ENCODE peak calls at places on chromosomes 11 and 22, in seven cellular contexts. U, Y, M, C, L, B and I are unnamed samples.

GRCh38 chr11:15672822-15673221 is 558.1 kb downstream of the INSC start:
- DNase-seq in U (no peak), Y (no peak), M (no peak), C (no peak), L (no peak), B (no peak), I (no peak)

GRCh38 chr11:70251583-70252285 is 18.8 kb upstream of the PPFIA1 start:
- DNase-seq in U (no peak), Y (no peak), M (no peak), C (no peak), L (no peak), B (no peak), I (no peak)

GRCh38 chr11:125902315-125902926 is 585 bp downstream of the PUS3 start:
- DNase-seq in U (no peak), Y (no peak), M (no peak), C (no peak), L (no peak), B (no peak), I (no peak)

GRCh38 chr11:101860694-101861371 is 54.0 kb upstream of the CEP126 start:
- DNase-seq in U (peak; percentile 68), Y (peak; percentile 82), M (no peak), C (peak; percentile 73), L (peak; percentile 28), B (peak; percentile 65), I (peak; percentile 14)

GRCh38 chr22:19688301-19689290 is 25.7 kb upstream of the SEPTIN5 start:
- DNase-seq in U (no peak), Y (no peak), M (no peak), C (no peak), L (no peak), B (no peak), I (no peak)

GRCh38 chr11:26127336-26127735 is 204.6 kb upstream of the ANO3 start:
- DNase-seq in U (no peak), Y (no peak), M (no peak), C (no peak), L (no peak), B (no peak), I (no peak)

GRCh38 chr11:62120001-62120400 is 3.8 kb upstream of the INCENP start:
- DNase-seq in U (no peak), Y (no peak), M (no peak), C (no peak), L (no peak), B (no peak), I (no peak)

GRCh38 chr11:31958086-31958735 is 132.7 kb upstream of the RCN1 start:
- DNase-seq in U (peak; percentile 59), Y (peak; percentile 52), M (peak; percentile 75), C (no peak), L (peak; percentile 76), B (peak; percentile 35), I (peak; percentile 46)

GRCh38 chr22:27032121-27032761 is 374.9 kb downstream of the MIAT start:
- DNase-seq in U (no peak), Y (no peak), M (no peak), C (no peak), L (peak; percentile 18), B (no peak), I (no peak)

GRCh38 chr11:43992834-43993637 is 50.6 kb downstream of the C11orf96 start:
- DNase-seq in U (no peak), Y (peak; percentile 64), M (peak; percentile 56), C (no peak), L (no peak), B (no peak), I (no peak)

GRCh38 chr22:40022536-40023225 is 27.9 kb downstream of the FAM83F start:
- DNase-seq in U (peak; percentile 96), Y (no peak), M (no peak), C (no peak), L (no peak), B (no peak), I (no peak)

GRCh38 chr11:2553198-2553597 is 108.4 kb downstream of the KCNQ1 start:
- DNase-seq in U (no peak), Y (no peak), M (no peak), C (no peak), L (no peak), B (no peak), I (no peak)

GRCh38 chr11:2555376-2555775 is 110.6 kb downstream of the KCNQ1 start:
- DNase-seq in U (no peak), Y (no peak), M (no peak), C (no peak), L (no peak), B (no peak), I (no peak)

GRCh38 chr11:2554338-2555240 is 109.8 kb downstream of the KCNQ1 start:
- DNase-seq in U (no peak), Y (no peak), M (peak; percentile 11), C (peak; percentile 20), L (no peak), B (no peak), I (no peak)

GRCh38 chr11:2552202-2552601 is 107.4 kb downstream of the KCNQ1 start:
- DNase-seq in U (no peak), Y (no peak), M (no peak), C (no peak), L (no peak), B (no peak), I (no peak)

GRCh38 chr11:2553886-2554285 is 109.1 kb downstream of the KCNQ1 start:
- DNase-seq in U (no peak), Y (no peak), M (no peak), C (peak; percentile 14), L (no peak), B (no peak), I (no peak)
- TF ChIP-seq CTCF in U (no peak), Y (no peak), M (no peak), C (no peak), L (no peak), B (no peak), I (no peak)

GRCh38 chr11:65558002-65558784 is at the start of gene LTBP3:
- DNase-seq in U (no peak), Y (peak; percentile 78), M (peak; percentile 87), C (peak; percentile 85), L (no peak), B (no peak), I (no peak)

GRCh38 chr11:65559535-65559934 is 1.4 kb upstream of the LTBP3 start:
- DNase-seq in U (no peak), Y (no peak), M (no peak), C (no peak), L (no peak), B (no peak), I (no peak)

GRCh38 chr11:65559951-65560537 is 1.9 kb upstream of the LTBP3 start:
- DNase-seq in U (peak; percentile 69), Y (peak; percentile 38), M (no peak), C (no peak), L (no peak), B (no peak), I (no peak)

GRCh38 chr11:65557280-65558001 is 718 bp downstream of the LTBP3 start:
- DNase-seq in U (no peak), Y (peak; percentile 26), M (no peak), C (no peak), L (no peak), B (no peak), I (no peak)

DNA sequence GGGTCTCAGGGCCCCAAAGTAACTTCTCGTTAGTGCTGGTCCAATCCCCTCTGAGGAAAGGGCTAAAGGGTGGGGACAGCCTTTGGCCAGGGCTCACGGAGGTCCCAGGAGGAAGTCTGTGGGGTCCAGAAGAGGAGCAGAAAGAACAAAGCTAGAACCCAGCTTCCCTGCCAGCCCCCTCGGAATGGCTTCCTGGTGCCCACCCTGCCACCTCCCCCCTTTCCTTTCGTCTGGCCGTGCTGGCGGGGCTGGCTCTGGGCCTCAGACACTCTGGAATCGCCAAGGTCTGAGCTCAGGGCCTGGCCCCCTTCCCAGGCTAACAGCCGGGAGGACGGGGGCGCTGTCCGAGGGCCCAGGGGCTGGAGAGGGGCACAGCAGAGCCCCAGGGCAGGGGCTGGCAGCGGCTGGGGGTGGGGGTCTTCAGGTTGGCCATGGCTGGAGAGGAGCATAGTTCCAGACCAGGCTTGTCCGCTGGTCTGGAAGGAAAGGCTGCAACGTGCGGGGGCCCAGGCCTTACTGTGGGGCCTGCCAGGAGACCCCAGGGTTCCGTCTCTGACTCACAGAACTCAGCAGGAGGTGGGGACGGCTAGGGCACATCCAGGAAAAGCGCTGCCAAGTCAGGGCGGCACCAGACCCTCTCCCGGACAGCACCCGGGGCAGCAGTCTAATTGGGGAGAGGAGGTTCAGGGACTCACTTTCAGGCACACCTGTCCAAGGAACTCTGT is 788 bp upstream of the LTBP3 start:
- DNase-seq in U (no peak), Y (peak; percentile 49), M (peak; percentile 76), C (no peak), L (no peak), B (no peak), I (no peak)
- TF ChIP-seq CTCF in U (no peak), Y (no peak), M (no peak), C (no peak), L (no peak), B (no peak), I (no peak)

GRCh38 chr11:66974724-66975402 is at the start of gene C11orf86:
- DNase-seq in U (no peak), Y (peak; percentile 38), M (no peak), C (peak; percentile 64), L (no peak), B (no peak), I (no peak)

GRCh38 chr11:66975403-66976047 is 421 bp downstream of the C11orf86 start:
- DNase-seq in U (no peak), Y (no peak), M (no peak), C (no peak), L (no peak), B (no peak), I (no peak)

GRCh38 chr11:66976925-66977324 is 1.8 kb downstream of the C11orf86 start:
- DNase-seq in U (no peak), Y (no peak), M (no peak), C (no peak), L (no peak), B (no peak), I (no peak)

GRCh38 chr11:66973956-66974585 is 1.0 kb upstream of the C11orf86 start:
- DNase-seq in U (no peak), Y (peak; percentile 55), M (no peak), C (no peak), L (no peak), B (no peak), I (no peak)

DNA sequence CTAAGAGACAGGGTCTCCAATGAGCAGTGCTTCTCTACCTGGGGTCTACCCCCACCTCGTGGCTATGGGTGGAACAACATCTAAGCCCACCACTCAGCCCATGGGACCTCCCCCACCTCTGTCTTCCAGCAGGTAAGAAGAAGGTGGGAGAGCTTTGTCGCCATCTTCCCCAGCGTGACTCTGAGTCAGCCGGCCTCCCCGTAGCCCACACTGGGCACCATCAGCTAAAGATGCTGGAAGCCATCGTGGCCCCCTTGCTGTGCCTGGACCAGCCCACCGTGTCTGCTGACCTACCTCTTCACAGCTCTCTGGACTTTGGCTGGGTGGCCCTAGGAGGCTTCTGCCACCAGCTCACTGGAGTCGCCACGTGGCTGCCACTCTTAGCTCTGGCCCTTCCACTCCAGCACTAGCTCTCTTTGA is 954 bp downstream of the C11orf86 start:
- DNase-seq in U (no peak), Y (peak; percentile 37), M (no peak), C (peak; percentile 70), L (peak; percentile 70), B (peak; percentile 29), I (no peak)
- TF ChIP-seq CTCF in U (peak; percentile 71), Y (peak; percentile 84), M (peak; percentile 49), C (peak; percentile 93), L (peak; percentile 75), B (peak; percentile 82), I (no peak)

DNA sequence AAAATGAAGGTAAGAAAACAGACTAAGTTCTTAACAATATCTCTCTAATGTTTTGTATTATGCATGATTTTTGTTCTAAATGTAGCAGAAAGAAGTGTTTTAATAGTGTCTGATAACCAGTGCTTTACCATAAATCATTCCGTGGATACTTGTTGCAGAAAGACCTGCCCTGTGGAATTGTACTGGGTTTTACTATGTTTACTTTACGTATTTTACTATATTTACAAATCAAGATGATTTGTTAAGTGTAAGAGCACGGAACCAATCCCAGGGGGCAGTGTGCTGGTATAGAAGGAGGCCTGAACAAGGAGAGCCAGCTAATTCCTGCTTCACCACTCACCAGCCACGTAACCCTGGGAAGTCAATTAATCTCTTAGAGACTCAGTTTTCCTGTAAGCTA is 1.4 kb downstream of the HTR3B start:
- DNase-seq in U (peak; percentile 63), Y (peak; percentile 55), M (no peak), C (peak; percentile 86), L (no peak), B (no peak), I (no peak)
- TF ChIP-seq CTCF in U (peak; percentile 36), Y (peak; percentile 44), M (peak; percentile 17), C (peak; percentile 73), L (peak; percentile 49), B (peak; percentile 27), I (no peak)